ENCODE peak calls at places on chromosomes 6 and 20, in six cellular contexts. X is AG04450, P is omental fat pad, Z is prostate gland, Q is epithelial cell of esophagus, Y is NB4. S is an unnamed sample.
A peak's percentile ranks its signal among the peaks of the same experiment; 100 is the strongest.

GRCh38 chr6:93008385-93008784 is 411.0 kb downstream of the EPHA7 start:
- DNase-seq in X (no peak), Z (no peak), Q (no peak), Y (no peak), P (no peak), S (no peak)

GRCh38 chr6:28940294-28940858 is 16.6 kb upstream of the TRIM27 start:
- DNase-seq in P (peak; percentile 31), Q (peak; percentile 85), Z (peak; percentile 75), X (no peak), Y (peak; percentile 76), S (no peak)

GRCh38 chr6:56364482-56365313 is 117.3 kb upstream of the COL21A1 start:
- DNase-seq in P (no peak), Z (no peak), Y (no peak), X (no peak), Q (no peak), S (peak; percentile 77)

GRCh38 chr20:33181482-33182093 is 13.6 kb downstream of the BPIFA2 start:
- DNase-seq in X (no peak), P (no peak), Y (no peak), Z (no peak), Q (no peak), S (no peak)

GRCh38 chr20:37271421-37271768 is 9.8 kb upstream of the GHRH start:
- DNase-seq in X (no peak), Q (no peak), Z (no peak), Y (no peak), P (no peak), S (no peak)

GRCh38 chr20:34222208-34222607 is 19.0 kb upstream of the ASIP start:
- DNase-seq in P (no peak), Z (no peak), Y (peak; percentile 86), X (peak; percentile 92), Q (peak; percentile 82), S (peak; percentile 99)

GRCh38 chr20:45419188-45420091 is 3.5 kb downstream of the PIGT start:
- DNase-seq in Z (peak; percentile 85), Y (no peak), Q (peak; percentile 99), X (peak; percentile 63), P (no peak), S (peak; percentile 89)

GRCh38 chr6:5968817-5969726 is 37.7 kb downstream of the NRN1 start:
- DNase-seq in Y (peak; percentile 41), Z (no peak), P (no peak), X (no peak), Q (peak; percentile 21), S (peak; percentile 3)

GRCh38 chr20:43955244-43956191 is 40.9 kb downstream of the TOX2 start:
- DNase-seq in P (no peak), Z (no peak), X (peak; percentile 62), Y (peak; percentile 86), Q (peak; percentile 95), S (peak; percentile 94)

GRCh38 chr20:15831201-15831600 is 742.0 kb downstream of the KIF16B start:
- DNase-seq in Z (no peak), P (no peak), Y (no peak), Q (peak; percentile 80), X (no peak), S (no peak)

GRCh38 chr6:36615018-36615761 is 21.0 kb downstream of the SRSF3 start:
- DNase-seq in X (peak; percentile 39), Y (peak; percentile 84), Z (no peak), Q (peak; percentile 74), P (no peak), S (peak; percentile 60)

GRCh38 chr6:75934643-75935472 is 137.6 kb downstream of the IMPG1 start:
- DNase-seq in X (peak; percentile 55), Q (peak; percentile 73), Y (peak; percentile 71), Z (peak; percentile 59), P (no peak), S (peak; percentile 81)

GRCh38 chr6:9540534-9541126 is 874.2 kb downstream of the TFAP2A start:
- DNase-seq in X (peak; percentile 13), Z (peak; percentile 20), P (no peak), Y (peak; percentile 62), Q (peak; percentile 80), S (peak; percentile 62)

GRCh38 chr6:90329397-90330077 is 32.9 kb upstream of the BACH2 start:
- DNase-seq in P (no peak), Z (no peak), X (no peak), Q (no peak), Y (no peak), S (no peak)